ENCODE peak calls at places on chromosomes 12 and 14, in six cellular contexts. E is ascending aorta, S is epithelial cell of proximal tubule, W is tibial artery, U is GM23338, R is RWPE1. Y is an unnamed sample.

GRCh38 chr12:70664463-70664862 is 27.2 kb upstream of the PTPRB start:
- DNase-seq in S (no peak), W (no peak), U (peak), R (no peak), E (no peak), Y (no peak)

GRCh38 chr14:70052990-70053389 is 135.8 kb downstream of the SLC8A3 start:
- DNase-seq in E (no peak), W (no peak), U (peak), S (no peak), R (peak), Y (no peak)

GRCh38 chr14:105492966-105493871 is 2.2 kb downstream of the TEDC1 start:
- DNase-seq in S (no peak), U (no peak), E (no peak), W (peak), R (no peak), Y (no peak)

GRCh38 chr12:116454950-116455447 is 104.2 kb upstream of the MAP1LC3B2 start:
- DNase-seq in R (peak), U (no peak), E (no peak), W (no peak), S (no peak), Y (no peak)

GRCh38 chr12:19945559-19946485 is 422.5 kb upstream of the PDE3A start:
- DNase-seq in R (no peak), U (no peak), S (no peak), E (no peak), W (no peak), Y (no peak)

GRCh38 chr12:127070512-127071157 is 1196.3 kb upstream of the TMEM132C start:
- DNase-seq in W (no peak), R (no peak), E (no peak), S (no peak), U (no peak), Y (no peak)

GRCh38 chr12:77433799-77434198 is 368.4 kb upstream of the E2F7 start:
- DNase-seq in U (no peak), R (no peak), W (no peak), E (no peak), S (no peak), Y (no peak)

GRCh38 chr12:107684990-107685359 is 624 bp upstream of the PWP1 start:
- DNase-seq in W (no peak), E (no peak), S (peak), U (peak), R (no peak), Y (no peak)

GRCh38 chr12:57864811-57865751 is 18.6 kb upstream of the CTDSP2 start:
- DNase-seq in U (peak), W (peak), E (peak), S (no peak), R (peak), Y (peak)

GRCh38 chr12:124588689-124589318 is 21.4 kb upstream of the NCOR2 start:
- DNase-seq in U (no peak), R (peak), S (no peak), W (peak), E (no peak), Y (no peak)

GRCh38 chr12:121175383-121176119 is 34.4 kb upstream of the P2RX4 start:
- DNase-seq in R (no peak), S (no peak), E (no peak), U (no peak), W (peak), Y (no peak)

GRCh38 chr12:106113042-106113441 is 25.7 kb downstream of the NUAK1 start:
- DNase-seq in U (no peak), W (no peak), S (no peak), E (no peak), R (no peak), Y (no peak)

GRCh38 chr12:47978598-47978873 is 15.1 kb downstream of the TMEM106C start:
- DNase-seq in E (no peak), U (no peak), W (no peak), R (no peak), S (no peak), Y (no peak)

GRCh38 chr12:131850856-131851559 is 22.8 kb downstream of the MMP17 start:
- DNase-seq in E (no peak), R (no peak), S (no peak), W (no peak), U (no peak), Y (no peak)

GRCh38 chr12:40697566-40698257 is 5.5 kb downstream of the CNTN1 start:
- DNase-seq in R (peak), U (no peak), E (no peak), W (no peak), S (no peak), Y (no peak)

GRCh38 chr12:21559855-21560569 is 33.9 kb downstream of the SPX start:
- DNase-seq in W (no peak), S (peak), U (no peak), R (peak), E (no peak), Y (no peak)

GRCh38 chr12:52821826-52822660 is 8.1 kb upstream of the KRT4 start:
- DNase-seq in S (no peak), U (no peak), R (peak), W (no peak), E (no peak), Y (no peak)

GRCh38 chr14:87995500-87996275 is 2.7 kb upstream of the GALC start:
- DNase-seq in W (no peak), S (no peak), E (no peak), U (no peak), R (no peak), Y (no peak)

GRCh38 chr12:9148926-9149325 is 33.2 kb upstream of the A2M start:
- DNase-seq in R (no peak), S (no peak), U (no peak), W (no peak), E (no peak), Y (no peak)

GRCh38 chr14:55724736-55725135 is 144.7 kb downstream of the KTN1 start:
- DNase-seq in S (no peak), W (no peak), E (no peak), R (no peak), U (no peak), Y (no peak)

GRCh38 chr12:108881953-108882352 is 2.1 kb downstream of the DAO start:
- DNase-seq in W (no peak), S (peak), U (no peak), E (no peak), R (peak), Y (no peak)

GRCh38 chr12:131494141-131494733 is 216.7 kb upstream of the SFSWAP start:
- DNase-seq in E (no peak), S (no peak), U (no peak), W (no peak), R (no peak), Y (peak)

GRCh38 chr14:104560586-104560945 is 19.0 kb upstream of the C14orf180 start:
- DNase-seq in E (no peak), R (no peak), W (no peak), S (no peak), U (no peak), Y (no peak)

GRCh38 chr12:42585175-42585845 is 4.2 kb downstream of the PRICKLE1 start:
- DNase-seq in R (no peak), W (no peak), E (no peak), S (no peak), U (no peak), Y (no peak)

GRCh38 chr12:94056419-94057158 is 91.8 kb upstream of the PLXNC1 start:
- DNase-seq in U (no peak), W (no peak), R (no peak), E (no peak), S (no peak), Y (no peak)

GRCh38 chr12:130070017-130070653 is 92.1 kb upstream of the FZD10 start:
- DNase-seq in W (peak), U (no peak), S (no peak), E (no peak), R (no peak), Y (no peak)

GRCh38 chr12:41943671-41944070 is 201.0 kb downstream of the GXYLT1 start:
- DNase-seq in E (no peak), W (no peak), U (no peak), S (no peak), R (no peak), Y (no peak)

GRCh38 chr12:8449293-8449944 is 6.3 kb upstream of the CLEC6A start:
- DNase-seq in R (no peak), U (peak), S (no peak), E (no peak), W (no peak), Y (no peak)

GRCh38 chr12:108633534-108634224 is at the start of gene SELPLG:
- DNase-seq in R (no peak), W (peak), U (no peak), E (peak), S (no peak), Y (no peak)

GRCh38 chr12:103773109-103773905 is 67.7 kb downstream of the NT5DC3 start:
- DNase-seq in W (no peak), S (no peak), U (no peak), R (no peak), E (no peak), Y (no peak)

DNA sequence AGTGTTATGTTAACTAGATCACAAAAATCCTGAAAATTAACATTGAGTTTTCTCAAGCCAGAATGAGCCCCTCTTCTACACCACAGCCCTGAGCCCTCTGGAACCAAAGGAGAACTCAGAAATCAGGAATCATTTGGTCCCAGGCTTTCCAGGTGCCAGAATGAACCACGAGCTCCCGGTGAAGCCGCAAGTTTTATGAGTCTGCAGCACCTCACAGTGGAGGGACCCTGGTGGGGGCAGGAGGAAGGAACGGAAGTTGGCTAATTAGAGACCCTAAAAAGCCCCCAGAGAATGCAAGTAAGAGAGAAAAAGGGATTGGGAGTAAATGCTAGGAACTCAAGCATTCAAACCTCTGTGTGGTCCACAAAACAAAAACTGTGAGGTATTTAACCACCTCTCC is 52.9 kb upstream of the BCL2L14 start:
- DNase-seq in W (no peak), E (no peak), S (no peak), U (peak), R (no peak), Y (no peak)
- TF ChIP-seq CTCF in W (no peak), E (no peak), S (peak), U (peak), R (no peak), Y (peak)

GRCh38 chr12:55227643-55228042 is 6.8 kb downstream of the OR10A7 start:
- DNase-seq in R (no peak), E (no peak), U (no peak), S (no peak), W (no peak), Y (no peak)
- TF ChIP-seq CTCF in R (no peak), E (no peak), U (no peak), S (no peak), W (no peak), Y (no peak)

GRCh38 chr12:22781339-22781738 is 156.4 kb downstream of the ETNK1 start:
- DNase-seq in W (no peak), R (no peak), S (no peak), E (no peak), U (no peak), Y (no peak)
- TF ChIP-seq CTCF in W (no peak), R (no peak), S (peak), E (no peak), U (peak), Y (no peak)

GRCh38 chr12:23282701-23283100 is 657.7 kb downstream of the ETNK1 start:
- DNase-seq in R (no peak), U (no peak), E (no peak), W (no peak), S (no peak), Y (no peak)

GRCh38 chr12:23277831-23278230 is 652.9 kb downstream of the ETNK1 start:
- DNase-seq in U (no peak), E (no peak), R (no peak), W (no peak), S (no peak), Y (no peak)

GRCh38 chr12:23281295-23281694 is 656.3 kb downstream of the ETNK1 start:
- DNase-seq in U (no peak), W (no peak), R (no peak), E (no peak), S (no peak), Y (no peak)
- TF ChIP-seq CTCF in U (no peak), W (no peak), R (no peak), E (no peak), S (no peak), Y (no peak)

GRCh38 chr14:45134051-45134958 is at the start of gene FKBP3:
- DNase-seq in R (peak), S (peak), U (peak), E (peak), W (peak), Y (peak)
- TF ChIP-seq CTCF in R (peak), S (peak), U (peak), E (no peak), W (no peak), Y (peak)

DNA sequence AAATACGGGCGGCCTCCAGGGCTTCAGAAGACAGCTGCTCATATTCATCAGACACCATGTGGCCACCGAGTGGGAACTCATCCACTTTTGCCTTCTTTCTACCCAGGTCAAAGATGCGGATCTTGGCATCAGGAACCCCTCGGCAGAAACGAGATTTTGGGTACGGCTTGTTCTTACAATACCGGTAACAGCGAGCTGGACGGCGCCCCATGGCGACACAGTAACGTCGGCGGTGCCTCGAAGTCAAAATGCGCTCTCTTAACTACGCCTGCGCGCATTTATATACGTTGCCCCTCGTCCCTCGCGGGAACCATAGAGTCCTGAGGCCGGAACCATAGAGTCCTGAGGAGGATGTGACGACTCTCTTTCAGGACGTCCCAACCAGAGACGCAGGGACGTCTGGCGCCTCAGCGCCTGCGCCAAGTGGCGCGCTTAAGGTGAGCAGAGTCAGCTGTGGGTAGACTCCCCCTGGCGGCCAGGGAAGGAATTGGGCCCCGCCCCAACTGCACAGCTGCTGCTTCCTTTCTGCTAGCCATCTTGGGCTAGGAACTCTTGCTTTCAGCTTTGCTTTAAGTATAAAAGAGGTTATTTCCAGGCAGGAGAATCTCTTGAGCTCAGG is at the start of gene RPL10L:
- DNase-seq in E (no peak), S (no peak), W (no peak), R (no peak), U (peak), Y (no peak)
- TF ChIP-seq CTCF in E (no peak), S (peak), W (no peak), R (no peak), U (peak), Y (peak)

Y was measured in osteocyte.